ENCODE peak calls at places on chromosomes 3 and 15, in nine cellular contexts. One of them, this sample, is unnamed.

GRCh38 chr15:23516866-23517265 is 48.6 kb upstream of the MKRN3 start:
- DNase-seq in mucosa of descending colon: no peak
- DNase-seq in AG09309: no peak
- DNase-seq in T-helper 17 cell: no peak
- DNase-seq in nephron progenitor cell: no peak
- DNase-seq in stimulated activated CD4-positive, alpha-beta T cell treated with anti-CD3 and anti-CD28 coated beads, Interleukin-1b, Interleukin-23, amount 100 ng/mL, for 48 hours: no peak
- DNase-seq in iris pigment epithelial cell: no peak
- DNase-seq in tibial nerve: no peak
- DNase-seq in iPS DF 6.9: no peak
- DNase-seq in this sample: no peak

GRCh38 chr3:140089403-140090072 is 154.6 kb downstream of the CLSTN2 start:
- DNase-seq in mucosa of descending colon: no peak
- DNase-seq in AG09309: no peak
- DNase-seq in T-helper 17 cell: no peak
- DNase-seq in nephron progenitor cell: no peak
- DNase-seq in stimulated activated CD4-positive, alpha-beta T cell treated with anti-CD3 and anti-CD28 coated beads, Interleukin-1b, Interleukin-23, amount 100 ng/mL, for 48 hours: no peak
- DNase-seq in iris pigment epithelial cell: no peak
- DNase-seq in tibial nerve: no peak
- DNase-seq in iPS DF 6.9: no peak
- DNase-seq in this sample: no peak

GRCh38 chr3:37103103-37103815 is 71.1 kb downstream of the LRRFIP2 start:
- DNase-seq in mucosa of descending colon: peak
- DNase-seq in AG09309: no peak
- DNase-seq in T-helper 17 cell: no peak
- DNase-seq in nephron progenitor cell: no peak
- DNase-seq in stimulated activated CD4-positive, alpha-beta T cell treated with anti-CD3 and anti-CD28 coated beads, Interleukin-1b, Interleukin-23, amount 100 ng/mL, for 48 hours: no peak
- DNase-seq in iris pigment epithelial cell: no peak
- DNase-seq in tibial nerve: no peak
- DNase-seq in iPS DF 6.9: no peak
- DNase-seq in this sample: no peak

GRCh38 chr3:159273608-159274007 is 471.8 kb downstream of the MFSD1 start:
- DNase-seq in mucosa of descending colon: peak
- DNase-seq in AG09309: no peak
- DNase-seq in T-helper 17 cell: no peak
- DNase-seq in nephron progenitor cell: peak
- DNase-seq in stimulated activated CD4-positive, alpha-beta T cell treated with anti-CD3 and anti-CD28 coated beads, Interleukin-1b, Interleukin-23, amount 100 ng/mL, for 48 hours: no peak
- DNase-seq in iris pigment epithelial cell: peak
- DNase-seq in tibial nerve: no peak
- DNase-seq in iPS DF 6.9: peak
- DNase-seq in this sample: peak

GRCh38 chr3:24494616-24495333 is at the start of gene THRB:
- DNase-seq in mucosa of descending colon: peak
- DNase-seq in AG09309: no peak
- DNase-seq in T-helper 17 cell: no peak
- DNase-seq in nephron progenitor cell: peak
- DNase-seq in stimulated activated CD4-positive, alpha-beta T cell treated with anti-CD3 and anti-CD28 coated beads, Interleukin-1b, Interleukin-23, amount 100 ng/mL, for 48 hours: no peak
- DNase-seq in iris pigment epithelial cell: peak
- DNase-seq in tibial nerve: peak
- DNase-seq in iPS DF 6.9: no peak
- DNase-seq in this sample: peak

GRCh38 chr3:76961284-76961683 is 78.6 kb upstream of the ROBO2 start:
- DNase-seq in mucosa of descending colon: no peak
- DNase-seq in AG09309: no peak
- DNase-seq in T-helper 17 cell: no peak
- DNase-seq in nephron progenitor cell: no peak
- DNase-seq in stimulated activated CD4-positive, alpha-beta T cell treated with anti-CD3 and anti-CD28 coated beads, Interleukin-1b, Interleukin-23, amount 100 ng/mL, for 48 hours: no peak
- DNase-seq in iris pigment epithelial cell: no peak
- DNase-seq in tibial nerve: no peak
- DNase-seq in iPS DF 6.9: no peak
- DNase-seq in this sample: no peak

GRCh38 chr3:113746955-113747718 is at the start of gene ATP6V1A:
- DNase-seq in mucosa of descending colon: peak
- DNase-seq in AG09309: no peak
- DNase-seq in T-helper 17 cell: peak
- DNase-seq in nephron progenitor cell: peak
- DNase-seq in stimulated activated CD4-positive, alpha-beta T cell treated with anti-CD3 and anti-CD28 coated beads, Interleukin-1b, Interleukin-23, amount 100 ng/mL, for 48 hours: peak
- DNase-seq in iris pigment epithelial cell: peak
- DNase-seq in tibial nerve: no peak
- DNase-seq in iPS DF 6.9: no peak
- DNase-seq in this sample: peak

GRCh38 chr3:3499012-3499411 is 300.2 kb upstream of the LRRN1 start:
- DNase-seq in mucosa of descending colon: no peak
- DNase-seq in AG09309: no peak
- DNase-seq in T-helper 17 cell: no peak
- DNase-seq in nephron progenitor cell: no peak
- DNase-seq in stimulated activated CD4-positive, alpha-beta T cell treated with anti-CD3 and anti-CD28 coated beads, Interleukin-1b, Interleukin-23, amount 100 ng/mL, for 48 hours: no peak
- DNase-seq in iris pigment epithelial cell: no peak
- DNase-seq in tibial nerve: no peak
- DNase-seq in iPS DF 6.9: no peak
- DNase-seq in this sample: no peak

GRCh38 chr3:187967982-187968381 is 186.0 kb upstream of the LPP start:
- DNase-seq in mucosa of descending colon: no peak
- DNase-seq in AG09309: no peak
- DNase-seq in T-helper 17 cell: no peak
- DNase-seq in nephron progenitor cell: no peak
- DNase-seq in stimulated activated CD4-positive, alpha-beta T cell treated with anti-CD3 and anti-CD28 coated beads, Interleukin-1b, Interleukin-23, amount 100 ng/mL, for 48 hours: no peak
- DNase-seq in iris pigment epithelial cell: peak
- DNase-seq in tibial nerve: no peak
- DNase-seq in iPS DF 6.9: no peak
- DNase-seq in this sample: no peak

GRCh38 chr3:114790752-114791151 is 356.3 kb downstream of the ZBTB20 start:
- DNase-seq in mucosa of descending colon: no peak
- DNase-seq in AG09309: no peak
- DNase-seq in T-helper 17 cell: no peak
- DNase-seq in nephron progenitor cell: no peak
- DNase-seq in stimulated activated CD4-positive, alpha-beta T cell treated with anti-CD3 and anti-CD28 coated beads, Interleukin-1b, Interleukin-23, amount 100 ng/mL, for 48 hours: no peak
- DNase-seq in iris pigment epithelial cell: no peak
- DNase-seq in tibial nerve: no peak
- DNase-seq in iPS DF 6.9: no peak
- DNase-seq in this sample: no peak

GRCh38 chr15:53716909-53717878 is 42.3 kb downstream of the WDR72 start:
- DNase-seq in mucosa of descending colon: peak
- DNase-seq in AG09309: no peak
- DNase-seq in T-helper 17 cell: no peak
- DNase-seq in nephron progenitor cell: no peak
- DNase-seq in stimulated activated CD4-positive, alpha-beta T cell treated with anti-CD3 and anti-CD28 coated beads, Interleukin-1b, Interleukin-23, amount 100 ng/mL, for 48 hours: no peak
- DNase-seq in iris pigment epithelial cell: no peak
- DNase-seq in tibial nerve: no peak
- DNase-seq in iPS DF 6.9: no peak
- DNase-seq in this sample: no peak

GRCh38 chr15:93929375-93930094 is 301.8 kb upstream of the MCTP2 start:
- DNase-seq in mucosa of descending colon: peak
- DNase-seq in AG09309: peak
- DNase-seq in T-helper 17 cell: no peak
- DNase-seq in nephron progenitor cell: no peak
- DNase-seq in stimulated activated CD4-positive, alpha-beta T cell treated with anti-CD3 and anti-CD28 coated beads, Interleukin-1b, Interleukin-23, amount 100 ng/mL, for 48 hours: no peak
- DNase-seq in iris pigment epithelial cell: peak
- DNase-seq in tibial nerve: no peak
- DNase-seq in iPS DF 6.9: no peak
- DNase-seq in this sample: peak

GRCh38 chr3:85576091-85576690 is 617.4 kb downstream of the CADM2 start:
- DNase-seq in mucosa of descending colon: peak
- DNase-seq in AG09309: peak
- DNase-seq in T-helper 17 cell: no peak
- DNase-seq in nephron progenitor cell: peak
- DNase-seq in stimulated activated CD4-positive, alpha-beta T cell treated with anti-CD3 and anti-CD28 coated beads, Interleukin-1b, Interleukin-23, amount 100 ng/mL, for 48 hours: peak
- DNase-seq in iris pigment epithelial cell: peak
- DNase-seq in tibial nerve: peak
- DNase-seq in iPS DF 6.9: peak
- DNase-seq in this sample: peak

GRCh38 chr3:149898771-149899170 is 71.9 kb downstream of the PFN2 start:
- DNase-seq in mucosa of descending colon: no peak
- DNase-seq in AG09309: no peak
- DNase-seq in T-helper 17 cell: no peak
- DNase-seq in nephron progenitor cell: no peak
- DNase-seq in stimulated activated CD4-positive, alpha-beta T cell treated with anti-CD3 and anti-CD28 coated beads, Interleukin-1b, Interleukin-23, amount 100 ng/mL, for 48 hours: no peak
- DNase-seq in iris pigment epithelial cell: peak
- DNase-seq in tibial nerve: no peak
- DNase-seq in iPS DF 6.9: no peak
- DNase-seq in this sample: peak

GRCh38 chr15:75573001-75573400 is 6.1 kb downstream of the PTPN9 start:
- DNase-seq in mucosa of descending colon: no peak
- DNase-seq in AG09309: peak
- DNase-seq in T-helper 17 cell: no peak
- DNase-seq in nephron progenitor cell: no peak
- DNase-seq in stimulated activated CD4-positive, alpha-beta T cell treated with anti-CD3 and anti-CD28 coated beads, Interleukin-1b, Interleukin-23, amount 100 ng/mL, for 48 hours: no peak
- DNase-seq in iris pigment epithelial cell: peak
- DNase-seq in tibial nerve: no peak
- DNase-seq in iPS DF 6.9: no peak
- DNase-seq in this sample: peak

GRCh38 chr15:67100124-67100791 is 34.9 kb downstream of the SMAD3 start:
- DNase-seq in mucosa of descending colon: no peak
- DNase-seq in AG09309: no peak
- DNase-seq in T-helper 17 cell: no peak
- DNase-seq in nephron progenitor cell: no peak
- DNase-seq in stimulated activated CD4-positive, alpha-beta T cell treated with anti-CD3 and anti-CD28 coated beads, Interleukin-1b, Interleukin-23, amount 100 ng/mL, for 48 hours: no peak
- DNase-seq in iris pigment epithelial cell: no peak
- DNase-seq in tibial nerve: no peak
- DNase-seq in iPS DF 6.9: no peak
- DNase-seq in this sample: no peak

GRCh38 chr3:51703776-51704510 is 2.9 kb upstream of the GRM2 start:
- DNase-seq in mucosa of descending colon: no peak
- DNase-seq in AG09309: no peak
- DNase-seq in T-helper 17 cell: no peak
- DNase-seq in nephron progenitor cell: no peak
- DNase-seq in stimulated activated CD4-positive, alpha-beta T cell treated with anti-CD3 and anti-CD28 coated beads, Interleukin-1b, Interleukin-23, amount 100 ng/mL, for 48 hours: no peak
- DNase-seq in iris pigment epithelial cell: no peak
- DNase-seq in tibial nerve: no peak
- DNase-seq in iPS DF 6.9: no peak
- DNase-seq in this sample: no peak

GRCh38 chr15:65226221-65226620 is 14.9 kb upstream of the CILP start:
- DNase-seq in mucosa of descending colon: no peak
- DNase-seq in AG09309: no peak
- DNase-seq in T-helper 17 cell: no peak
- DNase-seq in nephron progenitor cell: no peak
- DNase-seq in stimulated activated CD4-positive, alpha-beta T cell treated with anti-CD3 and anti-CD28 coated beads, Interleukin-1b, Interleukin-23, amount 100 ng/mL, for 48 hours: no peak
- DNase-seq in iris pigment epithelial cell: no peak
- DNase-seq in tibial nerve: no peak
- DNase-seq in iPS DF 6.9: no peak
- DNase-seq in this sample: no peak

GRCh38 chr15:55403531-55403930 is 4.6 kb downstream of the CCPG1 start:
- DNase-seq in mucosa of descending colon: no peak
- DNase-seq in AG09309: no peak
- DNase-seq in T-helper 17 cell: no peak
- DNase-seq in nephron progenitor cell: no peak
- DNase-seq in stimulated activated CD4-positive, alpha-beta T cell treated with anti-CD3 and anti-CD28 coated beads, Interleukin-1b, Interleukin-23, amount 100 ng/mL, for 48 hours: no peak
- DNase-seq in iris pigment epithelial cell: peak
- DNase-seq in tibial nerve: no peak
- DNase-seq in iPS DF 6.9: no peak
- DNase-seq in this sample: peak

GRCh38 chr3:97988784-97989568 is 16.7 kb upstream of the RIOX2 start:
- DNase-seq in mucosa of descending colon: no peak
- DNase-seq in AG09309: no peak
- DNase-seq in T-helper 17 cell: no peak
- DNase-seq in nephron progenitor cell: no peak
- DNase-seq in stimulated activated CD4-positive, alpha-beta T cell treated with anti-CD3 and anti-CD28 coated beads, Interleukin-1b, Interleukin-23, amount 100 ng/mL, for 48 hours: no peak
- DNase-seq in iris pigment epithelial cell: no peak
- DNase-seq in tibial nerve: no peak
- DNase-seq in iPS DF 6.9: no peak
- DNase-seq in this sample: no peak